ENCODE peak calls at places on chromosome 2, in seven cellular contexts. I is kidney epithelial cell, R is choroid plexus epithelial cell, X is cardiac fibroblast, F is GM12865, P is heart right ventricle, B is AG04450. Y is an unnamed sample.

GRCh38 chr2:159939946-159940345 is 122.5 kb downstream of the PLA2R1 start:
- DNase-seq in I (no peak), R (peak), X (peak), F (peak), P (no peak), B (no peak), Y (peak)

GRCh38 chr2:295081-295480 is 7.2 kb upstream of the ALKAL2 start:
- DNase-seq in I (no peak), R (no peak), X (no peak), F (no peak), P (no peak), B (no peak), Y (no peak)

GRCh38 chr2:111007757-111008688 is 112.7 kb upstream of the BCL2L11 start:
- DNase-seq in I (no peak), R (no peak), X (no peak), F (no peak), P (no peak), B (no peak), Y (no peak)

GRCh38 chr2:241268716-241269445 is 46.6 kb downstream of the HDLBP start:
- DNase-seq in I (peak), R (no peak), X (no peak), F (no peak), P (no peak), B (no peak), Y (no peak)

GRCh38 chr2:104321800-104322164 is 532.1 kb upstream of the POU3F3 start:
- DNase-seq in I (no peak), R (no peak), X (no peak), F (no peak), P (no peak), B (no peak), Y (no peak)

GRCh38 chr2:8627019-8627691 is 54.7 kb upstream of the ID2 start:
- DNase-seq in I (no peak), R (no peak), X (no peak), F (no peak), P (no peak), B (no peak), Y (no peak)

GRCh38 chr2:67936995-67937394 is 125.8 kb downstream of the C1D start:
- DNase-seq in I (no peak), R (no peak), X (no peak), F (no peak), P (no peak), B (no peak), Y (no peak)

GRCh38 chr2:154827286-154827685 is 128.8 kb downstream of the KCNJ3 start:
- DNase-seq in I (no peak), R (no peak), X (no peak), F (no peak), P (no peak), B (no peak), Y (no peak)

GRCh38 chr2:45745231-45745630 is 93.8 kb downstream of the PRKCE start:
- DNase-seq in I (no peak), R (no peak), X (no peak), F (no peak), P (no peak), B (no peak), Y (no peak)

GRCh38 chr2:174076040-174076439 is 110.9 kb upstream of the SP3 start:
- DNase-seq in I (no peak), R (peak), X (no peak), F (no peak), P (no peak), B (no peak), Y (no peak)

GRCh38 chr2:84807063-84807485 is 73.8 kb downstream of the TRABD2A start:
- DNase-seq in I (peak), R (peak), X (peak), F (no peak), P (no peak), B (peak), Y (peak)

GRCh38 chr2:18209934-18210639 is 331.6 kb downstream of the KCNS3 start:
- DNase-seq in I (peak), R (peak), X (no peak), F (no peak), P (no peak), B (peak), Y (peak)

GRCh38 chr2:98027955-98028593 is 32.3 kb upstream of the TMEM131 start:
- DNase-seq in I (no peak), R (peak), X (peak), F (no peak), P (no peak), B (peak), Y (peak)

GRCh38 chr2:5849596-5849995 is 157.4 kb downstream of the SOX11 start:
- DNase-seq in I (no peak), R (no peak), X (no peak), F (no peak), P (no peak), B (no peak), Y (no peak)

GRCh38 chr2:6231166-6231565 is 539.0 kb downstream of the SOX11 start:
- DNase-seq in I (peak), R (peak), X (no peak), F (no peak), P (no peak), B (no peak), Y (no peak)

GRCh38 chr2:19043893-19044292 is 314.5 kb downstream of the OSR1 start:
- DNase-seq in I (no peak), R (no peak), X (no peak), F (no peak), P (no peak), B (no peak), Y (no peak)

GRCh38 chr2:9165625-9166024 is 41.0 kb upstream of the ASAP2 start:
- DNase-seq in I (no peak), R (peak), X (no peak), F (no peak), P (no peak), B (no peak), Y (no peak)

GRCh38 chr2:98453531-98453930 is 8.9 kb downstream of the INPP4A start:
- DNase-seq in I (no peak), R (no peak), X (no peak), F (no peak), P (no peak), B (no peak), Y (no peak)

GRCh38 chr2:54497738-54498680 is 41.9 kb downstream of the SPTBN1 start:
- DNase-seq in I (no peak), R (peak), X (peak), F (peak), P (no peak), B (no peak), Y (peak)

GRCh38 chr2:235917506-235917905 is 250.7 kb downstream of the GBX2 start:
- DNase-seq in I (no peak), R (no peak), X (no peak), F (no peak), P (no peak), B (no peak), Y (no peak)

GRCh38 chr2:125553768-125554167 is 1102.2 kb upstream of the GYPC start:
- DNase-seq in I (no peak), R (no peak), X (no peak), F (no peak), P (no peak), B (no peak), Y (no peak)

GRCh38 chr2:233244818-233245217 is 6.7 kb upstream of the ATG16L1 start:
- DNase-seq in I (no peak), R (no peak), X (no peak), F (no peak), P (no peak), B (no peak), Y (no peak)

GRCh38 chr2:143615617-143616016 is 486.4 kb downstream of the ARHGAP15 start:
- DNase-seq in I (no peak), R (no peak), X (peak), F (no peak), P (no peak), B (no peak), Y (peak)

GRCh38 chr2:8885449-8886196 is 48.2 kb upstream of the KIDINS220 start:
- DNase-seq in I (no peak), R (no peak), X (no peak), F (no peak), P (no peak), B (no peak), Y (no peak)

DNA sequence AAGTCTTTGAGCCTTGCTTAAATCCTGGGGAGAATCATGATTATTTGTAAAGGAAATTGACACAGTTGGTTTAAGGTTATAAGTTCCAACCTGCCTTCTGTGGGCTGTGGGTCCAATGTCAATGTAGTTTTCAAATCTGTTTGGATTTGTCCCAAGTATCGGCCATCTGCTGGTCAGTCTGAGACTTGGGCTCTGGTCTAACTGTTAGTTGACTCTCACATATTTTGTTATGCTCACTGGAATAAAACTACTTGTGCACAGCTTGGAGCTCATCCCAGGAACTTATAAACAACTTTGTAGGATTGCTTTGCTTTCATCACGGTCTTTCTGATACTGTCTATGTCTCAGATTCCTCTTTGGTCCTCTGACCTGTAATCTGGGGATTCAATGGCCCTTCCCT is 1026.2 kb upstream of the ZEB2 start:
- DNase-seq in I (no peak), R (peak), X (peak), F (no peak), P (no peak), B (peak), Y (peak)
- TF ChIP-seq CTCF in I (no peak), R (peak), X (peak), F (no peak), P (no peak), B (peak), Y (peak)

DNA sequence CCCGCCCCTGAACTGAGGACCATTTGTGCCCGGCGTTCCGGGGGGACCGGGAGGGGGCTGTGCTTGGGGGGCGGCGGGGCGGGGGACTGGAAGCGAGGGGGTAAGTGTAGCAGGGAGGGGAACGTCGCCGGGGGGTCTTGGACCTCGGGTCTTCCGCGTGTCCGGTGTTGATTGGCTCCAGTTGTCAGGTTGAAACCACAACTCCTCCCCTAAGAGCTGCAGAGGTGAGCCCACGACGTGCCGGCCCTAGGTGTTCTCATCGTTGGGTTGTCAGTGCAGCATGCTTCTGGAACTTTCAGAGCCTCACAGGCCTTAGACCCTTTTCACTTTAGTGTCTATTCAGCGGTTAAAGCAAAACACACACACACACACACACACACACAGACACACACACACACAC is 6.6 kb upstream of the DLX2 start:
- DNase-seq in I (no peak), R (no peak), X (no peak), F (no peak), P (no peak), B (no peak), Y (no peak)
- H3K4me3 ChIP-seq in I (no peak), R (no peak), X (no peak), F (no peak), P (no peak), B (no peak), Y (no peak)

DNA sequence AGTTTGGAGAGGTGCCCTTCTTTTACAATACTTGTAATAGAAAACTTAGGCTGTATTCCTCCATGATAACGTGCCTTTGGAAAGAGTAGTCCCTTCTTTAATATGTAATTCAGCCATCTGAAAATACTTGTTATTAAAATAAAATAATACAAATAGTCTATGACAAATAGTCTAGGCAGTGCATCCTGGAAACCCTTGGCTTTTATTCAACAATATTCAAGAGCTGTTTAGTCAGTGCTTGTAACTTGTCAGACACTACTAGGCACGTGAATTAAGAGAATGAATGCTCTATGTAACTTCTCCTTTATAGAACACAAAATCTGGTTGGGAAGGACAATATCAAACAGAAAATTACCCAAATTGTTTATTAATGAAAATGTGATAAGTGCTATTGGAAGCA is 388.1 kb downstream of the MTX2 start:
- DNase-seq in I (no peak), R (no peak), X (no peak), F (no peak), P (no peak), B (no peak), Y (no peak)
- TF ChIP-seq CTCF in I (no peak), R (no peak), X (no peak), F (no peak), P (no peak), B (no peak), Y (no peak)

GRCh38 chr2:197454923-197455322 is 1.6 kb downstream of the COQ10B start:
- DNase-seq in I (no peak), R (no peak), X (no peak), F (no peak), P (no peak), B (no peak), Y (no peak)
- H3K4me3 ChIP-seq in I (peak), R (peak), X (peak), F (peak), P (peak), B (peak), Y (peak)

GRCh38 chr2:37020887-37021796 is 54.8 kb upstream of the STRN start:
- DNase-seq in I (no peak), R (peak), X (peak), F (no peak), P (no peak), B (no peak), Y (peak)

GRCh38 chr2:37029758-37030157 is 54.4 kb downstream of the HEATR5B start:
- DNase-seq in I (no peak), R (no peak), X (no peak), F (no peak), P (no peak), B (no peak), Y (no peak)

GRCh38 chr2:37020212-37020886 is 54.0 kb upstream of the STRN start:
- DNase-seq in I (no peak), R (peak), X (peak), F (no peak), P (peak), B (peak), Y (peak)

GRCh38 chr2:37026050-37026449 is 58.1 kb downstream of the HEATR5B start:
- DNase-seq in I (no peak), R (peak), X (peak), F (peak), P (no peak), B (no peak), Y (peak)
- TF ChIP-seq CTCF in I (no peak), R (peak), X (peak), F (peak), P (peak), B (no peak), Y (no peak)

GRCh38 chr2:214904176-214904575 is 94.7 kb upstream of the BARD1 start:
- DNase-seq in I (no peak), R (no peak), X (no peak), F (no peak), P (no peak), B (no peak), Y (no peak)

GRCh38 chr2:214902273-214902672 is 92.8 kb upstream of the BARD1 start:
- DNase-seq in I (no peak), R (no peak), X (no peak), F (no peak), P (no peak), B (no peak), Y (no peak)

GRCh38 chr2:214899751-214900150 is 90.3 kb upstream of the BARD1 start:
- DNase-seq in I (no peak), R (no peak), X (no peak), F (no peak), P (no peak), B (no peak), Y (no peak)

DNA sequence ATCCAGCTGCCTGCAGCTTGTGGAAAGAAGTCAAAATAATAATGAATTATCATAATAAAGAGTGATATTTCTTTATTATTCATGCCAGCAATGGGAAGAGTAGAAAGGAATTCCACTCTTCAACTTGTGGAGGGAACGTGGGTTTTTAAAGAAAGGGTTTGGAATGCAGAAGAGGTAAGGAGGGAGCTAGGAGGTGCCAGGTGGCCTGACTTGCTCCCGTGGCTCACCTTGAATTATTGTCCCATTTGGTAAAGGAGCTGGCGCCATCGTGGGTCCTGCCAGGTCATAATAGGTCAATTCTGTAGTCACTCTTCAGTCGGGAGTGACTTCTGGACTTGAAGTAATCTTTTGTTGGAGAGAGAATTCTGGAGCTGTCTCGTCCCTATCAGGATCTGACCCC is 95.2 kb upstream of the BARD1 start:
- DNase-seq in I (no peak), R (no peak), X (no peak), F (no peak), P (no peak), B (no peak), Y (no peak)
- H3K4me3 ChIP-seq in I (no peak), R (no peak), X (no peak), F (no peak), P (no peak), B (no peak), Y (no peak)

GRCh38 chr2:188983427-188984101 is 9.4 kb downstream of the COL3A1 start:
- DNase-seq in I (no peak), R (peak), X (peak), F (peak), P (no peak), B (no peak), Y (peak)
- TF ChIP-seq CTCF in I (peak), R (peak), X (peak), F (peak), P (peak), B (peak), Y (peak)

GRCh38 chr2:203713381-203713780 is 6.9 kb downstream of the CD28 start:
- DNase-seq in I (no peak), R (no peak), X (no peak), F (no peak), P (no peak), B (no peak), Y (no peak)
- H3K4me3 ChIP-seq in I (no peak), R (no peak), X (no peak), F (no peak), P (no peak), B (no peak), Y (no peak)

GRCh38 chr2:179434357-179434756 is 169.7 kb upstream of the SESTD1 start:
- DNase-seq in I (no peak), R (no peak), X (no peak), F (no peak), P (no peak), B (no peak), Y (no peak)
- TF ChIP-seq CTCF in I (no peak), R (no peak), X (no peak), F (no peak), P (no peak), B (no peak), Y (no peak)

Y was measured in fibroblast of pulmonary artery.